ENCODE peak calls at places on chromosomes 12 and 14, in six cellular contexts. C, I, U, B, X and D are unnamed samples.

GRCh38 chr12:26032290-26032689 is 73.8 kb downstream of the RASSF8 start:
- DNase-seq in X (no peak), I (no peak), B (no peak), C (no peak), U (no peak), D (no peak)

GRCh38 chr14:71592361-71592760 is 339.9 kb upstream of the RGS6 start:
- DNase-seq in B (no peak), C (no peak), I (no peak), U (no peak), X (no peak), D (no peak)

GRCh38 chr12:110253176-110253575 is 27.9 kb upstream of the ATP2A2 start:
- DNase-seq in U (no peak), I (peak; percentile 45), B (no peak), X (peak; percentile 72), C (peak; percentile 73), D (no peak)

GRCh38 chr12:120628919-120629318 is 11.5 kb upstream of the CABP1 start:
- DNase-seq in I (no peak), C (peak; percentile 23), B (no peak), X (no peak), U (no peak), D (no peak)

GRCh38 chr14:52124791-52125661 is 56.2 kb upstream of the NID2 start:
- DNase-seq in B (peak; percentile 63), U (no peak), C (no peak), X (peak; percentile 92), I (peak; percentile 87), D (no peak)

GRCh38 chr14:31477248-31477647 is 10.6 kb downstream of the GPR33 start:
- DNase-seq in U (no peak), X (no peak), C (no peak), B (no peak), I (peak; percentile 31), D (no peak)

GRCh38 chr12:80837342-80837978 is 100.3 kb downstream of the LIN7A start:
- DNase-seq in C (no peak), X (peak; percentile 79), U (no peak), B (peak; percentile 14), I (peak; percentile 79), D (no peak)

GRCh38 chr12:113899042-113899843 is 66.9 kb downstream of the RBM19 start:
- DNase-seq in X (no peak), U (no peak), B (no peak), C (no peak), I (no peak), D (no peak)

GRCh38 chr14:36518586-36519430 is 1.2 kb downstream of the NKX2-1 start:
- DNase-seq in C (no peak), U (no peak), I (no peak), B (no peak), X (no peak), D (no peak)

GRCh38 chr14:92783813-92784431 is 10.2 kb upstream of the GOLGA5 start:
- DNase-seq in I (peak; percentile 79), C (no peak), X (peak; percentile 82), U (peak; percentile 59), B (peak; percentile 24), D (no peak)

GRCh38 chr14:68970096-68970612 is 8.9 kb downstream of the ACTN1 start:
- DNase-seq in X (no peak), C (no peak), U (peak; percentile 81), B (no peak), I (no peak), D (peak; percentile 11)

GRCh38 chr14:103404032-103404918 is 19.1 kb downstream of the MARK3 start:
- DNase-seq in B (no peak), I (peak; percentile 66), C (no peak), X (no peak), U (no peak), D (no peak)

GRCh38 chr14:30420489-30420888 is 138.5 kb upstream of the G2E3 start:
- DNase-seq in I (no peak), X (peak; percentile 7), U (no peak), C (no peak), B (no peak), D (no peak)

GRCh38 chr12:124921200-124922008 is 7.0 kb upstream of the UBC start:
- DNase-seq in C (peak; percentile 51), X (peak; percentile 79), U (peak; percentile 73), B (peak; percentile 55), I (peak; percentile 68), D (peak; percentile 40)

GRCh38 chr14:56150645-56151345 is 32.6 kb downstream of the PELI2 start:
- DNase-seq in C (no peak), I (no peak), B (no peak), U (no peak), X (no peak), D (no peak)

GRCh38 chr14:62003701-62004100 is 241.5 kb downstream of the SNAPC1 start:
- DNase-seq in B (no peak), U (no peak), X (no peak), C (no peak), I (no peak), D (no peak)

GRCh38 chr12:5088586-5089264 is 45.0 kb downstream of the KCNA5 start:
- DNase-seq in C (peak; percentile 18), U (no peak), B (peak; percentile 27), I (peak; percentile 86), X (peak; percentile 97), D (no peak)

GRCh38 chr12:118436002-118436724 is 59.8 kb downstream of the SUDS3 start:
- DNase-seq in C (no peak), U (no peak), X (no peak), B (peak; percentile 3), I (no peak), D (no peak)

GRCh38 chr12:34107016-34107415 is 84.7 kb downstream of the ALG10 start:
- DNase-seq in B (no peak), U (no peak), X (no peak), I (no peak), C (no peak), D (no peak)

GRCh38 chr12:129069886-129070285 is 216.6 kb downstream of the GLT1D1 start:
- DNase-seq in I (no peak), X (no peak), C (no peak), B (no peak), U (no peak), D (no peak)

GRCh38 chr12:79689477-79690155 is 1.1 kb downstream of the PAWR start:
- DNase-seq in U (peak; percentile 5), X (peak; percentile 40), I (peak; percentile 55), B (peak; percentile 31), C (peak; percentile 37), D (no peak)

GRCh38 chr12:110679201-110679600 is 9.7 kb downstream of the HVCN1 start:
- DNase-seq in U (no peak), I (no peak), B (no peak), C (no peak), X (no peak), D (no peak)

GRCh38 chr12:28830491-28830890 is 318.6 kb upstream of the FAR2 start:
- DNase-seq in C (no peak), B (no peak), I (no peak), U (no peak), X (no peak), D (no peak)

DNA sequence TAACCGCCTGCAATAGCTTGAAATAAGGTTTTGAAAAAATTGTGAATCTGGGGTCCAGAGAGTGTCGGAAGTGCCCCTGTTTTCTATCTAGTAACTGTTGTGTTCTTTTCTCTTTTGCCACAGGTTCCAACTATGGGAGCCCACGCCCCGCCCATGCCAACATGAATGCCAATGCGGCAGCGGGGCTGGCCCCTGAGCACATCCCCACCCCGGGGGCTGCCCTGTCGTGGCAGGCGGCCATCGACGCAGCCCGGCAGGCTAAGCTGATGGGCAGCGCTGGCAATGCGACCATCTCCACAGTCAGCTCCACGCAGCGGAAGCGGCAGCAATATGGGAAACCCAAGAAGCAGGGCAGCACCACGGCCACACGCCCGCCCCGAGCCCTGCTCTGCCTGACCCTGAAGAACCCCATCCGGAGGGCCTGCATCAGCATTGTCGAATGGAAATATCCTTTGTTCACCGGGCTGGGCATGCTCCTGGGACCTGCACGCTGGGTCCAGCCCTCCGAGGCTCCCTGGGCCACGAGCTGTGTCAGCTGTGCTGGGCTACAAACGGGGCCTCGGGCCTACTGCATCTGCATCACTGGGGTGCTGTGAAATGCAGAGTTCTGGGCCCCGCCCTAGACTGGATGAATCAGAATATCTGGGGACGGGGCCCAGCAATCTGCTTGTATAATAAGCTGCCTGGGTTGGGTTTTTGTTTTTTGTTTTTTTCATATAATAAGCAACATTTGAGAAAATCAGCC is 62.5 kb downstream of the CACNA1C start:
- DNase-seq in U (no peak), B (no peak), X (no peak), I (no peak), C (no peak), D (no peak)
- H3K4me1 ChIP-seq in U (no peaks in the 10 kb centered on the region), B (no peaks in the 10 kb centered on the region), X (peaks cover 7% of the 10 kb centered on the region), I (peaks cover 29% of the 10 kb centered on the region), C (peaks cover 29% of the 10 kb centered on the region), D (no peaks in the 10 kb centered on the region)

DNA sequence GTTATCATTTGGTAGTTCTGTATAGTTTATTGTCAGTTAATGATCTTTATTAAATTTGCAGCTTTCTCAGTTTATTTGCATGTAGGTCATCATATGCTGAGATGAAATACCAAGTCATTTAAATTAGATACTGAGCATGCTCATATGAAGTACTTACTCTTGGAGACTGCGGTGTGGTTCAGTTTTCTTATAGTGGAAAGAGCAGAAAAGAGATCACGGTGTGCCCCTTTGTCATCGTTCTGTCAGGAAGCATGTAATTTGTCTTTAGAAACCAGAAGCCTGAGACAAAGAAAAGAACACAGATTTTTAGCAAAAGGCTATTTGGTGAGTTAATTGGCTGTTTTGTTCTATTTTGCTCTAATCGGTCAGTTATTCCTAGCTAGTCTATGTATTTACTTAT is 75.6 kb downstream of the PLEKHA5 start:
- DNase-seq in B (no peak), C (no peak), I (no peak), X (no peak), U (no peak), D (no peak)
- H3K4me3 ChIP-seq in B (no peak overlapping the region), C (no peak overlapping the region), I (no peak overlapping the region), X (no peak overlapping the region), U (no peak overlapping the region), D (no peak overlapping the region)

DNA sequence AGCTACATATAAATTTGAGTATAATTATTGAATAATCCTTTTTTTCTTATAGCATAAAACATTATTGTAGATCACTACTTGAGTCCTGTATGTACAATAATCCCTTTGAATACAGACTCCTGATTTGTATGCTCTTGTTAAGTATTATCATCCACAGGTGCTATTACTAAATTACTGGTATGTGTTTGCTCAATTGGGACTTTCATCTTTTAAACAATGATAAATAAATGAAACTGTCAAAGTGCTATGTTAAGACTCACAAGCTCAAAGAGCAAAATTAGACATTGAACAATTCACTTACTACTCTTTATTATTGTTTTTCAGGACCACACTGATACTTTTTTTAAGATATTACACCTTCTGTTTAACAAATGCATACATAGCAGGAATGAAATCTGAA is 17.8 kb downstream of the MIA2 start:
- DNase-seq in I (no peak), X (no peak), U (no peak), C (no peak), B (no peak), D (no peak)
- H3K4me1 ChIP-seq in I (no peaks in the 10 kb centered on the region), X (peaks cover 2% of the 10 kb centered on the region), U (no peaks in the 10 kb centered on the region), C (no peaks in the 10 kb centered on the region), B (peaks cover 11% of the 10 kb centered on the region), D (no peaks in the 10 kb centered on the region)

DNA sequence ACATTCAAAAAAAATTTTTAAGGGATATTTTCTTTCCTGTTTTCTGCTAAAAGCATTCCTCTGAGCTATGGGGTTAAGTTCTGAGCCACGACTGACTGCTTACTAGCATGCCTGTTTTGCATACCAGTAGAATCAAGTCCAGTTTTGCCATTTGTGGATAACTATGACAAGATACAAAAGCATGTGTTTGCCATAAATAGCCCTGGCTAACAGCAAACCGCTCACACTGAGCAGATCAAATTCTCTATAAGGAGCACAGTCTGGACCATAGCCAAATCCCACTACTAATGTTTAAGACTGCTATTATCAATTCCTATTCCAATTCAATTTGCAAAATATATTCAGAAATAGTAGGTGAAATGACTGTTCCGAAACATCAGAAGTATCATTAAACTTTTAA is 3.2 kb downstream of the CFL2 start:
- DNase-seq in C (no peak), X (peak; percentile 83), B (no peak), U (no peak), I (peak; percentile 78), D (no peak)
- H3K4me3 ChIP-seq in C (peak overlapping the region; percentile 9), X (peak overlapping the region; percentile 7), B (no peak overlapping the region), U (no peak overlapping the region), I (no peak overlapping the region), D (no peak overlapping the region)

GRCh38 chr12:122126713-122127597 is 47.1 kb downstream of the IL31 start:
- DNase-seq in C (no peak), B (no peak), X (no peak), I (no peak), U (no peak), D (no peak)
- H3K4me1 ChIP-seq in C (peaks cover 30% of the 10 kb centered on the region), B (peaks cover 20% of the 10 kb centered on the region), X (peaks cover 7% of the 10 kb centered on the region), I (no peaks in the 10 kb centered on the region), U (peaks cover 8% of the 10 kb centered on the region), D (peaks cover 6% of the 10 kb centered on the region)